ENCODE peak calls at places on chromosomes 3 and 15, in five cellular contexts. Z, Y, U, W and I are unnamed samples.

GRCh38 chr15:36831915-36832310 is 252.5 kb downstream of the CDIN1 start:
- DNase-seq in Z (no peak), Y (no peak), U (no peak), W (no peak), I (no peak)

GRCh38 chr3:194067949-194068362 is 68.0 kb upstream of the HES1 start:
- DNase-seq in Z (no peak), Y (no peak), U (no peak), W (no peak), I (no peak)

GRCh38 chr3:168094580-168094876 is 1.2 kb downstream of the GOLIM4 start:
- DNase-seq in Z (no peak), Y (no peak), U (no peak), W (no peak), I (no peak)

GRCh38 chr3:126130081-126130855 is 46.3 kb upstream of the SLC41A3 start:
- DNase-seq in Z (no peak), Y (no peak), U (no peak), W (peak; percentile 13), I (no peak)

GRCh38 chr15:37361621-37362020 is 261.3 kb upstream of the MEIS2 start:
- DNase-seq in Z (no peak), Y (no peak), U (no peak), W (no peak), I (no peak)

GRCh38 chr15:79872358-79873017 is 24.3 kb downstream of the MTHFS start:
- DNase-seq in Z (peak; percentile 58), Y (no peak), U (peak; percentile 37), W (no peak), I (peak; percentile 55)

GRCh38 chr3:138945646-138946553 is 1.0 kb downstream of the FOXL2 start:
- DNase-seq in Z (no peak), Y (no peak), U (no peak), W (peak; percentile 41), I (no peak)

GRCh38 chr3:32406481-32407408 is 15.1 kb downstream of the CMTM7 start:
- DNase-seq in Z (no peak), Y (no peak), U (no peak), W (no peak), I (no peak)

GRCh38 chr3:119819806-119820205 is 37.9 kb downstream of the NR1I2 start:
- DNase-seq in Z (no peak), Y (no peak), U (no peak), W (no peak), I (no peak)

GRCh38 chr3:17810759-17811158 is 68.3 kb upstream of the TBC1D5 start:
- DNase-seq in Z (no peak), Y (no peak), U (no peak), W (no peak), I (no peak)

GRCh38 chr15:41851755-41852370 is 13.2 kb downstream of the PLA2G4B start:
- DNase-seq in Z (no peak), Y (no peak), U (no peak), W (no peak), I (no peak)

GRCh38 chr15:41852736-41853135 is 14.1 kb downstream of the PLA2G4B start:
- DNase-seq in Z (no peak), Y (no peak), U (no peak), W (no peak), I (no peak)

GRCh38 chr15:41849861-41850260 is 11.2 kb downstream of the PLA2G4B start:
- DNase-seq in Z (no peak), Y (no peak), U (no peak), W (no peak), I (no peak)

GRCh38 chr15:41850482-41851166 is 12.0 kb downstream of the PLA2G4B start:
- DNase-seq in Z (no peak), Y (no peak), U (no peak), W (no peak), I (no peak)

DNA sequence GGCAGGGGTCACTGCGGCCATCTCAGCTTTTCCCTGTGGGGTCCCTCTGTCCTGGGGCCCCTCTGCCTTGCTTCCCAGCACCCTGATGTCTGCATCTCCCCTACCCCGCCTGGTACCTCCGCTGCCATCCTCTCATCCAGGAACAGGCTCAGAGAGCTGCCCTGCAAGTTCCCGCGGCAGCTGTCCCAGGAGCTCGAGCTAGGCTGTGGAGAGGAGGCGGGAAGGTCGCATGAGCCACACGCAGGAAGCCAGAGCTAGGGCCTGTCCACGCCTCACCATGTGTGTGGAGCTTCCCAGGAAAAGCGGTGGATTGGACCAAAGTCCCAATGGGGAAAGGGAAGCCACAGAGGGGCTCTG is 12.5 kb downstream of the PLA2G4B start:
- DNase-seq in Z (no peak), Y (no peak), U (no peak), W (no peak), I (no peak)
- H3K4me3 ChIP-seq in Z (no peak overlapping the region), Y (no peak overlapping the region), U (no peak overlapping the region), W (no peak overlapping the region), I (no peak overlapping the region)

GRCh38 chr3:37593796-37594195 is 267.9 kb upstream of the CTDSPL start:
- DNase-seq in Z (no peak), Y (no peak), U (no peak), W (no peak), I (no peak)

GRCh38 chr3:37592328-37592727 is 269.4 kb upstream of the CTDSPL start:
- DNase-seq in Z (no peak), Y (no peak), U (no peak), W (no peak), I (no peak)

GRCh38 chr3:37590328-37591079 is 271.2 kb upstream of the CTDSPL start:
- DNase-seq in Z (no peak), Y (no peak), U (no peak), W (peak; percentile 20), I (no peak)

GRCh38 chr3:37588761-37589160 is 272.9 kb upstream of the CTDSPL start:
- DNase-seq in Z (no peak), Y (no peak), U (no peak), W (no peak), I (no peak)

GRCh38 chr3:37591130-37591865 is 270.4 kb upstream of the CTDSPL start:
- DNase-seq in Z (no peak), Y (no peak), U (no peak), W (no peak), I (no peak)
- H3K4me1 ChIP-seq in Z (no peaks in the 10 kb centered on the region), Y (no peaks in the 10 kb centered on the region), U (no peaks in the 10 kb centered on the region), W (peaks cover 17% of the 10 kb centered on the region), I (no peaks in the 10 kb centered on the region)

DNA sequence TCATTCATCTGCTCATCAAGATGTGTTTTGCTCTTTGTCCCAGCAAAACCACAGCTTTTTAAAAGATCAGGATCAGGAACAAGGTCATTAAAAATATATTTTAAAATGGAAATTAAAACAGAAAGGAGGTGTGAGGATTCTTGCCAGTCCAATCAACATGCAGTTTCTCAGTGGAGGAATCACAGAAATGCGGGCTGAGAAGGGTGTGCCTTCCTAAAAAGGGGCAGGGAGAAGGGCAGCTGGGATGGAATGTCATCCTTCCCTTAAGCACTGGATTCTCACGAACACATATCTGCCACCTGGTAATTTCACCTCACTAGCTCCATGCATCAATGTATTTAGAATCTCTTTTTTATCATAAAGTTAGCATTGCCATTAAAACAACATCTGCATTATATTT is 21.4 kb downstream of the ABI3BP start:
- DNase-seq in Z (no peak), Y (no peak), U (no peak), W (no peak), I (no peak)
- H3K27ac ChIP-seq in Z (no peak overlapping the region), Y (no peak overlapping the region), U (no peak overlapping the region), W (no peak overlapping the region), I (no peak overlapping the region)

GRCh38 chr3:153028336-153028735 is 133.7 kb upstream of the RAP2B start:
- DNase-seq in Z (no peak), Y (no peak), U (no peak), W (no peak), I (no peak)
- H3K4me3 ChIP-seq in Z (no peak overlapping the region), Y (no peak overlapping the region), U (no peak overlapping the region), W (no peak overlapping the region), I (no peak overlapping the region)

GRCh38 chr3:149653136-149653535 is 4.7 kb downstream of the WWTR1 start:
- DNase-seq in Z (no peak), Y (no peak), U (no peak), W (no peak), I (no peak)
- H3K4me1 ChIP-seq in Z (peaks cover 4% of the 10 kb centered on the region), Y (no peaks in the 10 kb centered on the region), U (peaks cover 7% of the 10 kb centered on the region), W (peaks cover 4% of the 10 kb centered on the region), I (no peaks in the 10 kb centered on the region)

DNA sequence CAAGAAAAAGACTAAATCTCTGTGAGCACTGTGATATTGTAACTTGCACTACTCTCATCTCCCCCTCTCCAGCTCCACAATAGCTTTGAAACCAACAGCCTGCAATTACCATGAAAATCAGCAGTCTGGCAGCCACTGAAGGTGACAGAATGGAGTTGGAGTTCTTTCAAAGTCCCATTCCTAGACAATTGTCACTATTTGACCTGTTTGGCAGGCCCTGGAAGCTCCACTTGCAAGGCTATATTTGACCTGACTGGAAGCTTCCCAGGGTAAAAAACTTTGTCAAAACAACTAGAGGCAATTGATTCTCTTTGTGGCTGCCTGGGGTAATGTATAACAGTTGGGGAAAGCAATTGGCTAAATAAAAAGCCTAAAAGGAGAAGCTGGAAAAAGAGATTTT is 18.1 kb downstream of the GREM1 start:
- DNase-seq in Z (no peak), Y (no peak), U (no peak), W (no peak), I (no peak)
- H3K27ac ChIP-seq in Z (no peak overlapping the region), Y (no peak overlapping the region), U (no peak overlapping the region), W (no peak overlapping the region), I (no peak overlapping the region)

DNA sequence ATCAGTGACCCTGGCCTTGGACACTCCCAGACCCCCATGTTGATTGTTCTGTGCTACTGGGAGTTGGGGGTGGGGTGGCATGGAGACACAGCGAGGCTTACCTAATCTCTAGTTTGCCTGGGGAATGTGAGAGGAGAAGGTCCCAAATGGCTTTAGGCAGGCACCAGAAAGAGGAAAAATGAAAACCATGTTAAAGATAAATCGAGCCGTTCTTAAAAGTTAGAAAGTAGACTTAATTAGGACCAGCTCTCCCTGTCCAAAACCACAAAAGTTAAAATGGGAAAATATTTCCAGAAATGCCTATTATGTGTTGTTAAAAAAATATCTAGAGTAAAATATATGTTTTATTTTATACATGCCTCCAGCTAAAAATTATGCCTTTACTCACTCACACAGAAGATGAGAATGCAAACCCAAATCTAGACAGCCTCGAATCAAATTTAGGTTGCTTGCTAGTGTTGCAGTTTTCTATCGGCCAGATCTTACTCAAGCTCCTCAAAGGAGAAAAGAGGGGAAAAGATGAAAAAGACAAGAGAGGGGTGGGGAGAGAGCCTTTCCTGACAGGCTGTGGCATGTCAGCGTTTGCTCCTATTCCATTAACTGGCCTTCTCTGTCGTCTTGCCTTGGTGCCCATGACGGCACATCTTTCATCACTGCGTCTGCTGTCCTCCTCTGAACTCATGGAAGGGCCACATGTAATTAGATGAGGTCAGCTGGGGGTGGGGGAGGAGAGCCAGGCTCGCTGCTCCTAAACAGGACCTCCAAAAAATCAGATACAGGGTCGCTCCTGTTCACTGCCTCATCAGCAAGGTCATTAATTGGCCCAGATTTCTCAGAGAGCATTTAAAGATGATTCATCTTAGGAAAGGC is 49.9 kb downstream of the LRTM1 start:
- DNase-seq in Z (no peak), Y (no peak), U (no peak), W (no peak), I (no peak)
- H3K4me3 ChIP-seq in Z (no peak overlapping the region), Y (no peak overlapping the region), U (no peak overlapping the region), W (no peak overlapping the region), I (no peak overlapping the region)

DNA sequence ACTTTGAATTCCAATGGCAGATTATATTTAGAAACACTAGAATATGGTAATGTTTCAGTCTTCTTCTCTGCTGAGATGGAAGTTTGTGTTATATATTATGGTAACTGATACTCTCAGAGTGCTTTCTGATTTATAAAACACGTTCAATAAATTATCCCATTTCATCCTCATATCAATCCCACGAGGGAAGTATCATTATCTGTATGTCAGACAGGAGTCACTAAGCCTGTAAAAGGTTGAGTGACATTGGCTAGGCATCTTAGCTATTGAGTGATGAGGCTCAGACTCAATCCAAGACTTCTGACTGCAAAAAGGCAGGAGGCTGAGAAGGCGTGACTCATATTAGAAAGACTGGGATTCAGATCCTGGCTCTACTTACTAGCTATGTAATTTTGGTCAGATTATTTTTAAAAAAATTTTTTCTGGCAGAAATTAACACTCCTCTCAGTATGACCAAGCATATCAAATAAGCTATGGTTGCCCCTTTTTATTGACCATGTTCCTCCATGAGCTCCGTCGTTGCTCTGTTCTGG is 19.4 kb downstream of the PDIA5 start:
- DNase-seq in Z (no peak), Y (no peak), U (no peak), W (no peak), I (no peak)
- H3K4me1 ChIP-seq in Z (peaks cover 10% of the 10 kb centered on the region), Y (peaks cover 27% of the 10 kb centered on the region), U (no peaks in the 10 kb centered on the region), W (peaks cover 30% of the 10 kb centered on the region), I (peaks cover 10% of the 10 kb centered on the region)